ENCODE peak calls at places on chromosomes 11 and 22, in ten cellular contexts. I is NCI-H2029, Q is AG10803, B is HAP-1, M is MCF 10A, E is WTC11, O is fibroblast of villous mesenchyme, Z is activated T-helper 1 cell treated with Interleukin-2 at 50 U/mL for 16 hours, F is caudate nucleus, R is amygdala. J is an unnamed sample.

GRCh38 chr22:44623771-44624510 is 78.1 kb upstream of the PRR5 start:
- DNase-seq in I (no peak), Q (peak), R (no peak), M (peak), E (peak), Z (no peak), B (peak), F (no peak), O (no peak), J (no peak)

GRCh38 chr11:95989216-95989615 is 65.3 kb upstream of the MTMR2 start:
- DNase-seq in I (no peak), E (no peak), F (no peak), M (no peak), B (peak), R (no peak), Z (no peak), O (no peak), Q (no peak), J (no peak)

GRCh38 chr11:2558402-2558801 is 113.6 kb downstream of the KCNQ1 start:
- DNase-seq in O (no peak), M (no peak), I (no peak), Z (no peak), B (no peak), Q (no peak), E (no peak), F (no peak), R (no peak), J (peak)

GRCh38 chr11:1153105-1153950 is 4.4 kb upstream of the MUC5AC start:
- DNase-seq in Z (no peak), R (no peak), B (no peak), Q (no peak), F (no peak), O (no peak), I (no peak), E (no peak), M (no peak), J (no peak)

GRCh38 chr11:20488352-20488751 is 100.8 kb downstream of the PRMT3 start:
- DNase-seq in O (no peak), M (no peak), R (no peak), E (no peak), Z (no peak), I (peak), B (no peak), Q (no peak), F (no peak), J (no peak)

GRCh38 chr22:22892096-22893052 is 4.8 kb downstream of the IGLL5 start:
- DNase-seq in Z (no peak), O (no peak), B (no peak), M (no peak), Q (no peak), F (no peak), E (no peak), I (no peak), R (no peak), J (no peak)

GRCh38 chr11:75611823-75612222 is 49.8 kb downstream of the SERPINH1 start:
- DNase-seq in R (no peak), I (no peak), B (no peak), Q (no peak), F (no peak), Z (no peak), M (no peak), E (no peak), O (no peak), J (no peak)

GRCh38 chr22:38862375-38863329 is 9.4 kb downstream of the CBX6 start:
- DNase-seq in I (no peak), O (no peak), Q (no peak), R (peak), F (no peak), M (no peak), E (peak), Z (no peak), B (peak), J (no peak)

GRCh38 chr11:117744471-117745280 is 52.3 kb downstream of the DSCAML1 start:
- DNase-seq in F (no peak), M (no peak), Q (no peak), R (no peak), I (no peak), B (no peak), Z (no peak), O (no peak), E (no peak), J (no peak)

GRCh38 chr22:47534150-47535133 is 772.0 kb downstream of the TBC1D22A start:
- DNase-seq in Q (no peak), R (no peak), E (no peak), O (no peak), F (no peak), M (no peak), I (peak), B (no peak), Z (no peak), J (no peak)

GRCh38 chr11:65808744-65809341 is 22.0 kb downstream of the OVOL1 start:
- DNase-seq in I (no peak), Q (no peak), M (no peak), F (no peak), E (no peak), Z (no peak), R (no peak), B (no peak), O (no peak), J (no peak)

GRCh38 chr11:60950933-60951610 is 904 bp downstream of the SLC15A3 start:
- DNase-seq in B (no peak), F (no peak), E (peak), Z (no peak), R (no peak), M (no peak), O (peak), Q (no peak), I (no peak), J (no peak)

GRCh38 chr22:37045958-37046357 is 5.6 kb upstream of the KCTD17 start:
- DNase-seq in O (peak), Z (no peak), R (no peak), F (no peak), B (peak), M (peak), E (no peak), Q (peak), I (no peak), J (no peak)

GRCh38 chr11:6674198-6674597 is 8.9 kb downstream of the MRPL17 start:
- DNase-seq in O (no peak), M (no peak), E (no peak), Z (no peak), Q (no peak), F (no peak), B (no peak), I (no peak), R (no peak), J (no peak)

GRCh38 chr11:6402561-6402981 is 12.3 kb downstream of the SMPD1 start:
- DNase-seq in M (no peak), B (no peak), R (no peak), Z (peak), O (no peak), E (no peak), F (no peak), I (no peak), Q (no peak), J (no peak)